ENCODE peak calls at places on chromosome 6, in eight cellular contexts. T is foreskin fibroblast; O is NCI-H146; I is astrocyte of the spinal cord; B is psoas muscle; E is activated naive CD8-positive, alpha-beta T cell treated with anti-CD3 and anti-CD28 coated beads, Interleukin-2, amount 50 U/mL, for 24 hours; Z is stimulated activated CD8-positive, alpha-beta memory T cell treated with anti-CD3 and anti-CD28 coated beads, Interleukin-7, amount 100 ng/mL, for 4 hours; Q is GM03348. A is an unnamed sample.

GRCh38 chr6:11762782-11763459 is 15.7 kb downstream of the ADTRP start:
- DNase-seq in Q (no peak), T (no peak), O (no peak), Z (no peak), E (no peak), B (no peak), I (no peak), A (no peak)

GRCh38 chr6:26199773-26200728 is 112.8 kb downstream of the HFE start:
- DNase-seq in T (no peak), E (no peak), Q (no peak), I (peak), B (no peak), Z (no peak), O (peak), A (no peak)

GRCh38 chr6:54706844-54707243 is 139.7 kb upstream of the FAM83B start:
- DNase-seq in E (no peak), B (no peak), O (no peak), I (no peak), T (no peak), Z (no peak), Q (no peak), A (no peak)

GRCh38 chr6:149134531-149134933 is 183.0 kb upstream of the TAB2 start:
- DNase-seq in Z (no peak), T (peak), Q (no peak), B (no peak), E (no peak), O (peak), I (peak), A (no peak)

GRCh38 chr6:159042003-159042823 is 2.6 kb downstream of the TAGAP start:
- DNase-seq in T (peak), Z (peak), I (peak), E (peak), B (peak), O (peak), Q (peak), A (peak)

GRCh38 chr6:33667776-33668175 is 43.7 kb downstream of the UQCC2 start:
- DNase-seq in I (no peak), T (no peak), E (no peak), Q (no peak), B (no peak), Z (no peak), O (no peak), A (no peak)

GRCh38 chr6:44811456-44811855 is 423.9 kb downstream of the CDC5L start:
- DNase-seq in T (no peak), Z (no peak), B (no peak), E (no peak), I (no peak), O (no peak), Q (no peak), A (no peak)

GRCh38 chr6:72551470-72551869 is 70.4 kb upstream of the KCNQ5 start:
- DNase-seq in Q (no peak), B (no peak), E (no peak), O (no peak), I (no peak), Z (no peak), T (no peak), A (no peak)

GRCh38 chr6:149184523-149184922 is 133.0 kb upstream of the TAB2 start:
- DNase-seq in E (no peak), T (no peak), Z (no peak), B (no peak), Q (no peak), I (no peak), O (no peak), A (no peak)

GRCh38 chr6:117536317-117536716 is 53.8 kb downstream of the DCBLD1 start:
- DNase-seq in E (no peak), O (no peak), I (peak), Q (no peak), T (no peak), B (no peak), Z (no peak), A (no peak)

GRCh38 chr6:30720738-30721197 is 616 bp downstream of the TUBB start:
- DNase-seq in T (no peak), I (no peak), E (peak), O (peak), B (peak), Z (peak), Q (peak), A (peak)

GRCh38 chr6:157139054-157139708 is 184.1 kb downstream of the TMEM242 start:
- DNase-seq in Q (no peak), B (no peak), Z (no peak), T (no peak), O (peak), E (no peak), I (no peak), A (no peak)

GRCh38 chr6:152636675-152637421 is at the start of gene SYNE1:
- DNase-seq in Q (peak), I (peak), B (peak), E (no peak), Z (peak), T (peak), O (peak), A (peak)

GRCh38 chr6:133768656-133769295 is 120.1 kb upstream of the TCF21 start:
- DNase-seq in O (peak), B (no peak), T (no peak), Q (no peak), E (no peak), I (no peak), Z (no peak), A (no peak)

GRCh38 chr6:116278853-116279231 is 888 bp downstream of the TSPYL1 start:
- DNase-seq in Q (no peak), Z (no peak), T (no peak), B (peak), O (peak), E (peak), I (no peak), A (no peak)

GRCh38 chr6:150940951-150941350 is 75.4 kb downstream of the MTHFD1L start:
- DNase-seq in T (peak), Z (no peak), O (no peak), Q (peak), E (no peak), B (no peak), I (peak), A (no peak)

GRCh38 chr6:113564401-113565161 is 292.6 kb upstream of the MARCKS start:
- DNase-seq in B (peak), I (peak), T (peak), Z (no peak), Q (peak), E (no peak), O (peak), A (peak)

GRCh38 chr6:103797738-103798137 is 1062.0 kb downstream of the HACE1 start:
- DNase-seq in T (no peak), I (no peak), Z (no peak), B (no peak), Q (no peak), E (no peak), O (peak), A (no peak)

GRCh38 chr6:25010166-25010565 is 74.4 kb upstream of the RIPOR2 start:
- DNase-seq in I (no peak), Q (no peak), E (no peak), B (no peak), O (no peak), Z (no peak), T (no peak), A (no peak)

GRCh38 chr6:16752206-16752867 is 8.9 kb downstream of the ATXN1 start:
- DNase-seq in O (no peak), Z (no peak), I (peak), Q (peak), T (peak), E (no peak), B (no peak), A (no peak)

GRCh38 chr6:137861550-137862337 is 5.3 kb upstream of the TNFAIP3 start:
- DNase-seq in B (no peak), I (no peak), T (no peak), E (no peak), Q (no peak), O (no peak), Z (no peak), A (no peak)

GRCh38 chr6:154962751-154963150 is 32.4 kb upstream of the TIAM2 start:
- DNase-seq in Z (no peak), T (peak), O (no peak), E (no peak), Q (peak), I (peak), B (no peak), A (no peak)

GRCh38 chr6:168368971-168369370 is 49.4 kb upstream of the DACT2 start:
- DNase-seq in O (no peak), B (no peak), I (no peak), T (no peak), E (no peak), Z (no peak), Q (no peak), A (no peak)

GRCh38 chr6:45445364-45445748 is 67.6 kb upstream of the SUPT3H start:
- DNase-seq in T (no peak), Z (no peak), B (no peak), I (no peak), Q (peak), O (no peak), E (no peak), A (no peak)

GRCh38 chr6:146962332-146962731 is 241.9 kb upstream of the STXBP5 start:
- DNase-seq in Q (no peak), T (no peak), E (no peak), Z (no peak), O (no peak), B (no peak), I (no peak), A (no peak)

GRCh38 chr6:43012364-43012763 is 1.4 kb downstream of the MEA1 start:
- DNase-seq in E (no peak), T (no peak), I (no peak), Q (no peak), Z (no peak), B (no peak), O (no peak), A (no peak)

GRCh38 chr6:38671885-38672467 is 31.0 kb downstream of the GLO1 start:
- DNase-seq in E (peak), Z (no peak), I (peak), B (no peak), O (peak), T (peak), Q (peak), A (no peak)

GRCh38 chr6:157019115-157019628 is 242.0 kb downstream of the ARID1B start:
- DNase-seq in I (no peak), O (no peak), T (no peak), Z (no peak), E (no peak), B (no peak), Q (no peak), A (no peak)

GRCh38 chr6:31585531-31585930 is 546 bp upstream of the LST1 start:
- DNase-seq in E (no peak), T (no peak), B (no peak), O (no peak), Q (no peak), I (no peak), Z (no peak), A (no peak)

GRCh38 chr6:163398104-163398503 is 16.4 kb upstream of the QKI start:
- DNase-seq in O (no peak), E (no peak), Z (no peak), I (no peak), T (no peak), Q (no peak), B (no peak), A (no peak)